ENCODE peak calls at places on chromosome 14, in four cellular contexts. B is HTR-8/SVneo; N is stimulated activated naive B cell treated with anti-CD40 and anti-IgM and Interleukin-4, amounts not matched to agents 10 μg/mL and 1 μg/mL and 100 μg/mL, for 72 hours; K is T follicular helper cell. H is an unnamed sample.

GRCh38 chr14:53180272-53181221 is 27.4 kb upstream of the DDHD1 start:
- DNase-seq in B (no peak), N (peak), K (peak), H (no peak)

GRCh38 chr14:68922201-68922613 is 56.9 kb downstream of the ACTN1 start:
- DNase-seq in N (no peak), B (no peak), K (no peak), H (no peak)

GRCh38 chr14:73136085-73136386 is 271 bp upstream of the PSEN1 start:
- DNase-seq in N (no peak), K (no peak), B (no peak), H (no peak)

GRCh38 chr14:23895480-23895879 is 58.1 kb upstream of the DHRS4 start:
- DNase-seq in B (no peak), K (no peak), N (no peak), H (no peak)

GRCh38 chr14:32230181-32230580 is 27.1 kb upstream of the RNU6-8 start:
- DNase-seq in K (no peak), N (no peak), B (peak), H (no peak)

GRCh38 chr14:23077962-23078361 is 17.0 kb downstream of the ACIN1 start:
- DNase-seq in N (no peak), B (no peak), K (no peak), H (no peak)

GRCh38 chr14:99118046-99118721 is 153.8 kb downstream of the BCL11B start:
- DNase-seq in N (no peak), B (no peak), K (no peak), H (no peak)

GRCh38 chr14:55332654-55333570 is 61.7 kb downstream of the FBXO34 start:
- DNase-seq in N (no peak), K (no peak), B (no peak), H (no peak)

GRCh38 chr14:73290279-73290678 is 53.0 kb downstream of the PAPLN start:
- DNase-seq in B (no peak), K (no peak), N (no peak), H (no peak)

GRCh38 chr14:99822166-99822527 is 28.9 kb downstream of the EML1 start:
- DNase-seq in K (no peak), B (no peak), N (no peak), H (no peak)

GRCh38 chr14:90726656-90727055 is 89.6 kb downstream of the TTC7B start:
- DNase-seq in B (no peak), K (no peak), N (no peak), H (no peak)

GRCh38 chr14:50763386-50764007 is 67.5 kb downstream of the NIN start:
- DNase-seq in K (no peak), B (peak), N (no peak), H (no peak)

GRCh38 chr14:24692382-24693352 is 58.7 kb upstream of the GZMB start:
- DNase-seq in B (no peak), K (no peak), N (no peak), H (no peak)

GRCh38 chr14:98010791-98011190 is 1213.6 kb downstream of the VRK1 start:
- DNase-seq in N (no peak), K (no peak), B (no peak), H (no peak)

GRCh38 chr14:52079239-52079956 is 10.5 kb upstream of the NID2 start:
- DNase-seq in B (no peak), K (no peak), N (no peak), H (no peak)

GRCh38 chr14:77040309-77040994 is 11.9 kb upstream of the IRF2BPL start:
- DNase-seq in B (peak), K (peak), N (peak), H (peak)

GRCh38 chr14:53042480-53042879 is 91.6 kb upstream of the FERMT2 start:
- DNase-seq in B (no peak), K (no peak), N (no peak), H (no peak)

GRCh38 chr14:39366460-39367386 is 65.5 kb downstream of the FBXO33 start:
- DNase-seq in K (no peak), N (no peak), B (no peak), H (no peak)

GRCh38 chr14:80926706-80927384 is 14.7 kb downstream of the CEP128 start:
- DNase-seq in B (no peak), N (no peak), K (no peak), H (no peak)

GRCh38 chr14:53432378-53432802 is 279.3 kb upstream of the DDHD1 start:
- DNase-seq in N (no peak), K (no peak), B (peak), H (no peak)

GRCh38 chr14:49893309-49894213 is 679 bp downstream of the ARF6 start:
- DNase-seq in K (peak), N (peak), B (no peak), H (peak)

GRCh38 chr14:74955229-74955999 is at the start of gene PGF:
- DNase-seq in B (peak), K (no peak), N (no peak), H (no peak)